ENCODE peak calls at places on chromosomes 5 and 9, in nine cellular contexts. I is germinal center; B is CD4-positive, CD25-positive, alpha-beta regulatory T cell; W is stimulated activated CD4-positive, alpha-beta T cell treated with anti-CD3 and anti-CD28 coated beads, Interleukin-4, amount 100 ng/mL, for 4 hours; K is GM04504; Z is lower lobe of right lung; P is tibial artery; G is GM06990; D is transverse colon. A is an unnamed sample.

GRCh38 chr5:177099422-177100093 is 12.8 kb downstream of the FGFR4 start:
- DNase-seq in I (no peak), B (no peak), W (no peak), K (no peak), Z (no peak), P (no peak), G (no peak), D (peak; percentile 41), A (no peak)

GRCh38 chr9:85067792-85068191 is 398.3 kb downstream of the NTRK2 start:
- DNase-seq in I (peak; percentile 20), B (no peak), W (no peak), K (no peak), Z (no peak), P (no peak), G (peak; percentile 26), D (no peak), A (no peak)

GRCh38 chr9:136865768-136866103 is 372 bp downstream of the EDF1 start:
- DNase-seq in I (peak; percentile 23), B (no peak), W (no peak), K (no peak), Z (peak; percentile 60), P (peak; percentile 74), G (no peak), D (peak; percentile 66), A (peak; percentile 85)

GRCh38 chr9:114995681-114996221 is 65.4 kb upstream of the TNFSF8 start:
- DNase-seq in I (no peak), B (no peak), W (no peak), K (no peak), Z (peak; percentile 71), P (no peak), G (no peak), D (no peak), A (no peak)

GRCh38 chr9:127909839-127910273 is 7.0 kb downstream of the ST6GALNAC4 start:
- DNase-seq in I (no peak), B (no peak), W (no peak), K (no peak), Z (no peak), P (no peak), G (no peak), D (peak; percentile 9), A (peak; percentile 77)

GRCh38 chr9:33489070-33489469 is 15.3 kb upstream of the NOL6 start:
- DNase-seq in I (no peak), B (no peak), W (no peak), K (peak; percentile 41), Z (no peak), P (no peak), G (no peak), D (no peak), A (no peak)

GRCh38 chr9:98607787-98608186 is 100.9 kb downstream of the GABBR2 start:
- DNase-seq in I (no peak), B (no peak), W (no peak), K (peak; percentile 14), Z (no peak), P (no peak), G (no peak), D (no peak), A (no peak)

GRCh38 chr9:37971107-37971459 is 67.2 kb upstream of the SLC25A51 start:
- DNase-seq in I (no peak), B (no peak), W (no peak), K (no peak), Z (no peak), P (no peak), G (no peak), D (no peak), A (peak; percentile 22)

GRCh38 chr9:122900791-122901190 is 4.4 kb downstream of the RC3H2 start:
- DNase-seq in I (peak; percentile 50), B (peak; percentile 35), W (no peak), K (no peak), Z (no peak), P (no peak), G (no peak), D (no peak), A (no peak)

GRCh38 chr9:100020121-100020780 is 78.5 kb downstream of the ERP44 start:
- DNase-seq in I (no peak), B (no peak), W (no peak), K (peak; percentile 3), Z (no peak), P (no peak), G (no peak), D (no peak), A (no peak)

GRCh38 chr5:38641003-38641402 is 84.6 kb upstream of the LIFR start:
- DNase-seq in I (no peak), B (no peak), W (no peak), K (no peak), Z (no peak), P (peak; percentile 69), G (no peak), D (no peak), A (no peak)

GRCh38 chr5:129094924-129095797 is 612 bp downstream of the ISOC1 start:
- DNase-seq in I (peak; percentile 29), B (peak; percentile 64), W (peak; percentile 25), K (no peak), Z (peak; percentile 87), P (peak; percentile 77), G (peak; percentile 84), D (peak; percentile 79), A (peak; percentile 92)

GRCh38 chr5:153031326-153031725 is 459.1 kb upstream of the GRIA1 start:
- DNase-seq in I (no peak), B (no peak), W (no peak), K (no peak), Z (no peak), P (no peak), G (no peak), D (no peak), A (no peak)

GRCh38 chr5:103037673-103038455 is 82.1 kb downstream of the GIN1 start:
- DNase-seq in I (no peak), B (no peak), W (no peak), K (no peak), Z (no peak), P (no peak), G (no peak), D (no peak), A (no peak)

GRCh38 chr5:133372306-133373008 is 239.9 kb downstream of the FSTL4 start:
- DNase-seq in I (no peak), B (no peak), W (no peak), K (no peak), Z (no peak), P (no peak), G (no peak), D (no peak), A (no peak)

GRCh38 chr9:69885931-69886330 is 65.3 kb downstream of the CFAP95 start:
- DNase-seq in I (no peak), B (no peak), W (no peak), K (no peak), Z (no peak), P (no peak), G (no peak), D (no peak), A (no peak)

GRCh38 chr9:93084471-93084881 is 11.5 kb upstream of the CARD19 start:
- DNase-seq in I (no peak), B (no peak), W (no peak), K (no peak), Z (peak; percentile 31), P (peak; percentile 48), G (no peak), D (no peak), A (peak; percentile 60)

GRCh38 chr5:180590543-180591248 is 603 bp downstream of the SCGB3A1 start:
- DNase-seq in I (no peak), B (peak; percentile 30), W (no peak), K (no peak), Z (peak; percentile 46), P (no peak), G (no peak), D (no peak), A (peak; percentile 73)

GRCh38 chr5:125453011-125453410 is 706.6 kb upstream of the ZNF608 start:
- DNase-seq in I (no peak), B (no peak), W (no peak), K (no peak), Z (no peak), P (no peak), G (no peak), D (no peak), A (no peak)

GRCh38 chr9:3479516-3480352 is 46.1 kb downstream of the RFX3 start:
- DNase-seq in I (no peak), B (peak; percentile 18), W (no peak), K (no peak), Z (no peak), P (no peak), G (peak; percentile 64), D (no peak), A (no peak)

GRCh38 chr9:35311891-35312639 is 150.3 kb downstream of the UNC13B start:
- DNase-seq in I (no peak), B (no peak), W (no peak), K (no peak), Z (no peak), P (no peak), G (no peak), D (no peak), A (no peak)

GRCh38 chr5:88235828-88236227 is 32.8 kb downstream of the TMEM161B start:
- DNase-seq in I (no peak), B (no peak), W (no peak), K (no peak), Z (no peak), P (no peak), G (no peak), D (no peak), A (no peak)

GRCh38 chr9:96719538-96720315 is 58.2 kb downstream of the ZNF510 start:
- DNase-seq in I (no peak), B (no peak), W (no peak), K (no peak), Z (no peak), P (no peak), G (peak; percentile 0), D (peak; percentile 13), A (no peak)

GRCh38 chr5:14405267-14405666 is 176.3 kb upstream of the OTULINL start:
- DNase-seq in I (no peak), B (no peak), W (no peak), K (no peak), Z (no peak), P (no peak), G (no peak), D (no peak), A (no peak)

GRCh38 chr5:72598461-72599433 is 91.5 kb upstream of the ZNF366 start:
- DNase-seq in I (no peak), B (no peak), W (no peak), K (no peak), Z (no peak), P (no peak), G (peak; percentile 17), D (no peak), A (no peak)

GRCh38 chr5:10157085-10157669 is 92.5 kb downstream of the ATPSCKMT start:
- DNase-seq in I (no peak), B (no peak), W (no peak), K (no peak), Z (no peak), P (no peak), G (no peak), D (no peak), A (no peak)

GRCh38 chr9:115694014-115694413 is 459.6 kb upstream of the PAPPA start:
- DNase-seq in I (no peak), B (no peak), W (no peak), K (peak; percentile 91), Z (no peak), P (peak; percentile 47), G (no peak), D (peak; percentile 8), A (no peak)

GRCh38 chr5:113118298-113118697 is 141.7 kb downstream of the DCP2 start:
- DNase-seq in I (no peak), B (no peak), W (no peak), K (no peak), Z (no peak), P (no peak), G (no peak), D (no peak), A (no peak)

GRCh38 chr5:181211208-181211607 is 6.2 kb upstream of the TRIM7 start:
- DNase-seq in I (no peak), B (no peak), W (peak; percentile 14), K (no peak), Z (no peak), P (no peak), G (no peak), D (no peak), A (no peak)

GRCh38 chr9:127779136-127779981 is 893 bp upstream of the SH2D3C start:
- DNase-seq in I (peak; percentile 74), B (peak; percentile 56), W (peak; percentile 75), K (no peak), Z (no peak), P (no peak), G (peak; percentile 78), D (peak; percentile 70), A (no peak)

GRCh38 chr5:156534906-156535305 is 207.9 kb downstream of the SGCD start:
- DNase-seq in I (no peak), B (no peak), W (no peak), K (peak; percentile 35), Z (no peak), P (no peak), G (no peak), D (no peak), A (no peak)

A was measured in kidney.